ENCODE peak calls at places on chromosomes 1 and 21, in five cellular contexts. H, P, G, F and L are unnamed samples.

GRCh38 chr21:45034556-45035476 is 39.6 kb upstream of the ADARB1 start:
- DNase-seq in F (no peak), G (no peak), P (no peak), H (no peak), L (no peak)

GRCh38 chr1:57982852-57983251 is 559.0 kb upstream of the DAB1 start:
- DNase-seq in P (no peak), F (no peak), G (no peak), H (no peak), L (no peak)

GRCh38 chr1:2413495-2414296 is 1.3 kb upstream of the PEX10 start:
- DNase-seq in H (peak; percentile 26), P (no peak), G (peak; percentile 53), F (peak; percentile 66), L (no peak)

GRCh38 chr1:207807395-207808321 is 55.8 kb downstream of the CD46 start:
- DNase-seq in P (peak; percentile 83), G (no peak), H (no peak), F (peak; percentile 41), L (no peak)

GRCh38 chr1:109084563-109085517 is 5.7 kb upstream of the TMEM167B start:
- DNase-seq in H (no peak), G (no peak), F (no peak), P (no peak), L (no peak)

GRCh38 chr1:240765732-240766363 is 153.9 kb upstream of the GREM2 start:
- DNase-seq in G (peak; percentile 10), H (no peak), P (no peak), F (no peak), L (no peak)

GRCh38 chr1:115505157-115505571 is 136.6 kb upstream of the VANGL1 start:
- DNase-seq in H (no peak), F (no peak), G (no peak), P (no peak), L (no peak)

GRCh38 chr1:36089393-36090121 is 865 bp downstream of the ADPRS start:
- DNase-seq in G (no peak), F (no peak), H (peak; percentile 68), P (no peak), L (no peak)

GRCh38 chr1:206633708-206634121 is 1.6 kb upstream of the DYRK3 start:
- DNase-seq in P (no peak), F (no peak), G (no peak), H (no peak), L (no peak)

GRCh38 chr1:17207966-17208418 is 3.1 kb downstream of the PADI1 start:
- DNase-seq in P (no peak), G (peak; percentile 70), H (no peak), F (no peak), L (peak; percentile 66)

GRCh38 chr1:226827458-226827857 is 43.0 kb upstream of the PSEN2 start:
- DNase-seq in P (peak; percentile 94), H (peak; percentile 79), F (peak; percentile 40), G (no peak), L (no peak)

GRCh38 chr21:14116080-14116481 is 94.7 kb downstream of the LIPI start:
- DNase-seq in P (peak; percentile 80), H (no peak), G (no peak), F (no peak), L (no peak)

GRCh38 chr1:168362991-168363390 is 82.3 kb downstream of the TBX19 start:
- DNase-seq in P (no peak), H (no peak), F (no peak), G (no peak), L (no peak)

GRCh38 chr1:109099871-109100757 is 9.6 kb downstream of the TMEM167B start:
- DNase-seq in G (peak; percentile 80), P (peak; percentile 99), H (peak; percentile 98), F (peak; percentile 97), L (peak; percentile 91)

GRCh38 chr1:235100124-235100801 is 28.4 kb downstream of the TOMM20 start:
- DNase-seq in F (no peak), P (no peak), H (peak; percentile 71), G (no peak), L (no peak)

GRCh38 chr1:9275567-9276034 is 17.1 kb upstream of the SPSB1 start:
- DNase-seq in P (no peak), G (no peak), H (peak; percentile 80), F (peak; percentile 62), L (peak; percentile 76)

GRCh38 chr1:112696578-112697320 is 10.2 kb downstream of the RHOC start:
- DNase-seq in P (no peak), G (no peak), H (no peak), F (peak; percentile 41), L (no peak)

GRCh38 chr1:161166669-161167548 is 683 bp downstream of the PPOX start:
- DNase-seq in P (no peak), G (no peak), F (peak; percentile 39), H (no peak), L (no peak)

GRCh38 chr1:16716691-16717173 is 23.6 kb upstream of the RNU1-4 start:
- DNase-seq in F (peak; percentile 8), G (no peak), P (peak; percentile 93), H (peak; percentile 14), L (no peak)

GRCh38 chr1:156073740-156074139 is 8.5 kb downstream of the MEX3A start:
- DNase-seq in H (no peak), F (peak; percentile 27), G (no peak), P (no peak), L (no peak)

GRCh38 chr1:89545264-89546038 is 20.8 kb downstream of the LRRC8B start:
- DNase-seq in P (no peak), F (peak; percentile 77), H (no peak), G (no peak), L (no peak)

GRCh38 chr21:33289199-33289819 is 23.1 kb downstream of the IL10RB start:
- DNase-seq in G (no peak), P (no peak), F (no peak), H (no peak), L (no peak)

GRCh38 chr1:109659997-109660755 is 4.3 kb downstream of the GSTM4 start:
- DNase-seq in G (no peak), H (peak; percentile 44), F (no peak), P (peak; percentile 84), L (no peak)

GRCh38 chr1:15950302-15950701 is 25.6 kb downstream of the ZBTB17 start:
- DNase-seq in F (no peak), P (no peak), H (no peak), G (no peak), L (no peak)

GRCh38 chr1:228452194-228453021 is 34.8 kb upstream of the RNF187 start:
- DNase-seq in H (no peak), F (peak; percentile 79), G (no peak), P (no peak), L (no peak)

GRCh38 chr1:229137274-229137673 is 133.6 kb upstream of the RAB4A start:
- DNase-seq in P (no peak), F (no peak), G (no peak), H (no peak), L (no peak)

GRCh38 chr1:27350673-27351540 is 9.1 kb downstream of the SYTL1 start:
- DNase-seq in H (peak; percentile 43), F (peak; percentile 95), G (no peak), P (no peak), L (no peak)

GRCh38 chr1:237879195-237879594 is 11.5 kb downstream of the ZP4 start:
- DNase-seq in H (no peak), F (no peak), G (peak; percentile 24), P (no peak), L (no peak)

GRCh38 chr1:41381691-41382530 is 20.7 kb downstream of the FOXO6 start:
- DNase-seq in F (no peak), P (no peak), H (no peak), G (peak; percentile 69), L (peak; percentile 52)

GRCh38 chr1:2106681-2107405 is 56.6 kb downstream of the PRKCZ start:
- DNase-seq in P (no peak), H (no peak), F (no peak), G (no peak), L (no peak)

GRCh38 chr1:42927274-42927841 is 31.3 kb downstream of the SLC2A1 start:
- DNase-seq in P (no peak), G (no peak), F (no peak), H (no peak), L (no peak)

GRCh38 chr1:178613271-178613945 is 100.5 kb downstream of the TEX35 start:
- DNase-seq in H (no peak), F (no peak), G (no peak), P (no peak), L (no peak)

GRCh38 chr1:15062479-15063099 is 91.0 kb upstream of the TMEM51 start:
- DNase-seq in H (no peak), P (no peak), G (no peak), F (peak; percentile 68), L (no peak)

GRCh38 chr1:197269053-197269452 is 1.0 kb downstream of the CRB1 start:
- DNase-seq in H (no peak), F (no peak), G (no peak), P (no peak), L (no peak)

GRCh38 chr1:66505671-66506392 is 28.1 kb upstream of the SGIP1 start:
- DNase-seq in P (no peak), G (no peak), H (no peak), F (no peak), L (no peak)

GRCh38 chr21:25568230-25568629 is 39.1 kb downstream of the MRPL39 start:
- DNase-seq in F (no peak), H (peak; percentile 54), G (no peak), P (no peak), L (no peak)
- TF ChIP-seq POLR2A in F (no peak), H (no peak), G (no peak), P (no peak), L (peak; percentile 99)

DNA sequence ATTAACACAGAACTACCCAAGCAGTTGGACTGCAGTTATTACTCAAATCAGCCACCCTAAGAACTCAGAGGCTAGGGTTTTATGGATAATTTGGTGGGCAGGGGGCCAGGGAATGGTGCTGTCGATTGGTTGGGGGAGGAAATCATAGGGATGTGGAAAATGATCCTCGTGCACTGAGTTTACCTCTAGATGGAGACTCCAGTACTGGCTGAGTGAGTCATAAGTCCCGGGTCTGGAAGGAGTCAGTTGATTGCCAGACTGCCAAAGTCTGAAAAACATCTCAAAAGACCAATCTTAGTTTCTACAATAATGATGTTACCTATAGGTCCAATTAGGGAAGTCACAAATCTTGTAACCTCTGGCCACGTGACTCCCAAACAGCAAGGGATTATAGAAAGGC is 257.5 kb upstream of the PRMT6 start:
- DNase-seq in P (no peak), F (no peak), G (no peak), H (no peak), L (no peak)
- TF ChIP-seq POLR2A in P (no peak), F (no peak), G (no peak), H (no peak), L (no peak)

GRCh38 chr1:154272217-154272998 is at the start of gene HAX1:
- DNase-seq in P (peak; percentile 98), F (peak; percentile 92), H (peak; percentile 94), G (peak; percentile 93), L (peak; percentile 75)
- TF ChIP-seq POLR2A in P (peak; percentile 41), F (peak; percentile 89), H (no peak), G (peak; percentile 61), L (peak; percentile 82)

GRCh38 chr1:21936366-21937031 is 611 bp downstream of the HSPG2 start:
- DNase-seq in G (no peak), F (no peak), P (no peak), H (no peak), L (no peak)

GRCh38 chr1:21935891-21936365 is 1.2 kb downstream of the HSPG2 start:
- DNase-seq in P (no peak), H (no peak), F (peak; percentile 57), G (no peak), L (no peak)

GRCh38 chr1:21938791-21939538 is 1.9 kb upstream of the HSPG2 start:
- DNase-seq in H (no peak), P (no peak), F (peak; percentile 52), G (no peak), L (no peak)

GRCh38 chr1:21937034-21937371 is at the start of gene HSPG2:
- DNase-seq in H (no peak), G (no peak), F (peak; percentile 99), P (no peak), L (no peak)

GRCh38 chr1:21937372-21938121 is 437 bp upstream of the HSPG2 start:
- DNase-seq in G (no peak), P (no peak), H (peak; percentile 86), F (no peak), L (peak; percentile 85)
- TF ChIP-seq POLR2A in G (no peak), P (no peak), H (no peak), F (peak; percentile 44), L (no peak)